ENCODE peak calls at places on chromosomes 13 and 19, in eight cellular contexts. One of them, this sample, is unnamed.

GRCh38 chr19:42407085-42407815 is 17.2 kb upstream of the CNFN start:
- DNase-seq in stimulated activated CD8-positive, alpha-beta memory T cell treated with anti-CD3 and anti-CD28 coated beads, Interleukin-15, amount 100 ng/mL, for 1 hour: no peak
- DNase-seq in sigmoid colon: no peak
- DNase-seq in Jurkat, Clone E6-1: no peak
- DNase-seq in stomach: no peak
- DNase-seq in omental fat pad: no peak
- DNase-seq in GM10248: no peak
- DNase-seq in activated CD4-positive, CD25-positive, alpha-beta regulatory T cell treated with anti-CD3 and anti-CD28 coated beads, Interleukin-2, amount 50 U/mL, for 16 hours: no peak
- DNase-seq in this sample: no peak

GRCh38 chr13:67438465-67438864 is 208.3 kb upstream of the PCDH9 start:
- DNase-seq in stomach: no peak
- DNase-seq in sigmoid colon: no peak
- DNase-seq in GM10248: no peak
- DNase-seq in Jurkat, Clone E6-1: no peak
- DNase-seq in stimulated activated CD8-positive, alpha-beta memory T cell treated with anti-CD3 and anti-CD28 coated beads, Interleukin-15, amount 100 ng/mL, for 1 hour: no peak
- DNase-seq in omental fat pad: no peak
- DNase-seq in activated CD4-positive, CD25-positive, alpha-beta regulatory T cell treated with anti-CD3 and anti-CD28 coated beads, Interleukin-2, amount 50 U/mL, for 16 hours: no peak
- DNase-seq in this sample: no peak

GRCh38 chr19:4704317-4704673 is 19.3 kb downstream of the DPP9 start:
- DNase-seq in stomach: no peak
- DNase-seq in activated CD4-positive, CD25-positive, alpha-beta regulatory T cell treated with anti-CD3 and anti-CD28 coated beads, Interleukin-2, amount 50 U/mL, for 16 hours: no peak
- DNase-seq in Jurkat, Clone E6-1: no peak
- DNase-seq in sigmoid colon: no peak
- DNase-seq in GM10248: no peak
- DNase-seq in omental fat pad: no peak
- DNase-seq in stimulated activated CD8-positive, alpha-beta memory T cell treated with anti-CD3 and anti-CD28 coated beads, Interleukin-15, amount 100 ng/mL, for 1 hour: no peak
- DNase-seq in this sample: no peak

GRCh38 chr19:46402725-46403124 is 10.6 kb downstream of the CCDC8 start:
- DNase-seq in GM10248: no peak
- DNase-seq in stomach: no peak
- DNase-seq in sigmoid colon: peak
- DNase-seq in stimulated activated CD8-positive, alpha-beta memory T cell treated with anti-CD3 and anti-CD28 coated beads, Interleukin-15, amount 100 ng/mL, for 1 hour: no peak
- DNase-seq in omental fat pad: no peak
- DNase-seq in Jurkat, Clone E6-1: no peak
- DNase-seq in activated CD4-positive, CD25-positive, alpha-beta regulatory T cell treated with anti-CD3 and anti-CD28 coated beads, Interleukin-2, amount 50 U/mL, for 16 hours: no peak
- DNase-seq in this sample: no peak

GRCh38 chr19:57613941-57614743 is at the start of gene ZNF134:
- DNase-seq in stimulated activated CD8-positive, alpha-beta memory T cell treated with anti-CD3 and anti-CD28 coated beads, Interleukin-15, amount 100 ng/mL, for 1 hour: peak
- DNase-seq in stomach: peak
- DNase-seq in omental fat pad: peak
- DNase-seq in GM10248: peak
- DNase-seq in sigmoid colon: peak
- DNase-seq in activated CD4-positive, CD25-positive, alpha-beta regulatory T cell treated with anti-CD3 and anti-CD28 coated beads, Interleukin-2, amount 50 U/mL, for 16 hours: peak
- DNase-seq in Jurkat, Clone E6-1: peak
- DNase-seq in this sample: peak

GRCh38 chr19:10823690-10824089 is 12.3 kb downstream of the TMED1 start:
- DNase-seq in omental fat pad: no peak
- DNase-seq in stimulated activated CD8-positive, alpha-beta memory T cell treated with anti-CD3 and anti-CD28 coated beads, Interleukin-15, amount 100 ng/mL, for 1 hour: no peak
- DNase-seq in Jurkat, Clone E6-1: no peak
- DNase-seq in stomach: no peak
- DNase-seq in GM10248: no peak
- DNase-seq in sigmoid colon: no peak
- DNase-seq in activated CD4-positive, CD25-positive, alpha-beta regulatory T cell treated with anti-CD3 and anti-CD28 coated beads, Interleukin-2, amount 50 U/mL, for 16 hours: no peak
- DNase-seq in this sample: no peak

GRCh38 chr13:42876270-42876714 is 94.9 kb downstream of the FAM216B start:
- DNase-seq in omental fat pad: no peak
- DNase-seq in Jurkat, Clone E6-1: no peak
- DNase-seq in stomach: no peak
- DNase-seq in GM10248: peak
- DNase-seq in sigmoid colon: no peak
- DNase-seq in activated CD4-positive, CD25-positive, alpha-beta regulatory T cell treated with anti-CD3 and anti-CD28 coated beads, Interleukin-2, amount 50 U/mL, for 16 hours: no peak
- DNase-seq in stimulated activated CD8-positive, alpha-beta memory T cell treated with anti-CD3 and anti-CD28 coated beads, Interleukin-15, amount 100 ng/mL, for 1 hour: no peak
- DNase-seq in this sample: no peak

GRCh38 chr13:101640797-101641400 is 188.4 kb downstream of the ITGBL1 start:
- DNase-seq in sigmoid colon: no peak
- DNase-seq in stomach: no peak
- DNase-seq in activated CD4-positive, CD25-positive, alpha-beta regulatory T cell treated with anti-CD3 and anti-CD28 coated beads, Interleukin-2, amount 50 U/mL, for 16 hours: no peak
- DNase-seq in Jurkat, Clone E6-1: no peak
- DNase-seq in omental fat pad: no peak
- DNase-seq in stimulated activated CD8-positive, alpha-beta memory T cell treated with anti-CD3 and anti-CD28 coated beads, Interleukin-15, amount 100 ng/mL, for 1 hour: no peak
- DNase-seq in GM10248: no peak
- DNase-seq in this sample: no peak